ENCODE peak calls at places on chromosomes 16 and 17, in nine cellular contexts. L, N, O, S, K, T, H, G and D are unnamed samples.

GRCh38 chr16:73047536-73048291 is at the start of gene ZFHX3:
- DNase-seq in N (peak), T (peak), H (no peak), K (peak), S (no peak), O (peak), G (peak), L (no peak), D (peak)

GRCh38 chr17:1487939-1488825 is 4.3 kb downstream of the MYO1C start:
- DNase-seq in T (peak), G (no peak), S (peak), H (peak), L (peak), N (peak), O (peak), K (peak), D (peak)

GRCh38 chr17:63222655-63223054 is 223.5 kb downstream of the CYB561 start:
- DNase-seq in S (no peak), H (no peak), K (peak), T (no peak), N (peak), G (no peak), O (peak), L (no peak), D (no peak)

GRCh38 chr16:85385463-85386331 is 227.4 kb upstream of the GSE1 start:
- DNase-seq in O (no peak), L (no peak), G (peak), N (no peak), T (no peak), K (no peak), H (no peak), S (no peak), D (no peak)

GRCh38 chr17:29622337-29623282 is at the start of gene CORO6:
- DNase-seq in N (peak), K (peak), O (peak), T (no peak), H (peak), L (no peak), G (peak), S (no peak), D (peak)

GRCh38 chr16:12896562-12896961 is 4.8 kb upstream of the SHISA9 start:
- DNase-seq in O (no peak), G (peak), H (no peak), T (no peak), L (no peak), N (peak), S (no peak), K (peak), D (peak)

GRCh38 chr17:1965556-1966273 is 59.4 kb downstream of the RTN4RL1 start:
- DNase-seq in T (no peak), K (no peak), S (no peak), L (no peak), G (no peak), H (no peak), N (no peak), O (no peak), D (no peak)

GRCh38 chr16:11100239-11100750 is 155.7 kb downstream of the SOCS1 start:
- DNase-seq in H (no peak), O (peak), L (peak), G (no peak), T (peak), S (no peak), K (peak), N (peak), D (peak)

GRCh38 chr17:43442711-43443110 is 41.1 kb upstream of the DHX8 start:
- DNase-seq in O (no peak), N (no peak), H (no peak), S (no peak), L (no peak), T (no peak), K (peak), G (no peak), D (no peak)

GRCh38 chr16:24635900-24636610 is 93.4 kb upstream of the TNRC6A start:
- DNase-seq in S (no peak), L (peak), N (no peak), H (no peak), G (no peak), O (no peak), K (peak), T (peak), D (no peak)

GRCh38 chr17:68011199-68011665 is 15.0 kb upstream of the C17orf58 start:
- DNase-seq in H (peak), K (peak), S (no peak), O (peak), G (peak), N (peak), L (peak), T (no peak), D (peak)

GRCh38 chr16:17372383-17372782 is 98.4 kb downstream of the XYLT1 start:
- DNase-seq in L (no peak), T (no peak), K (peak), N (no peak), S (no peak), H (no peak), O (no peak), G (no peak), D (no peak)

GRCh38 chr17:27268394-27269085 is 25.4 kb upstream of the WSB1 start:
- DNase-seq in G (peak), O (no peak), N (no peak), T (no peak), S (no peak), H (no peak), K (no peak), L (no peak), D (no peak)

GRCh38 chr17:9987779-9988585 is 82.9 kb upstream of the RCVRN start:
- DNase-seq in L (peak), N (peak), O (no peak), K (peak), T (no peak), G (peak), H (no peak), S (no peak), D (peak)

GRCh38 chr16:23268561-23268960 is 33.5 kb upstream of the SCNN1B start:
- DNase-seq in S (no peak), G (no peak), T (no peak), H (no peak), L (no peak), K (no peak), N (no peak), O (no peak), D (no peak)